ENCODE peak calls at places on chromosomes 7 and 10, in four cellular contexts. C, N, L and J are unnamed samples.

GRCh38 chr10:49300140-49300974 is 1.4 kb downstream of the C10orf71 start:
- DNase-seq in N (peak), C (peak), L (no peak), J (no peak)

GRCh38 chr10:93436577-93436976 is 45.6 kb downstream of the MYOF start:
- DNase-seq in L (peak), C (peak), N (peak), J (peak)

GRCh38 chr10:30639946-30640786 is 10.6 kb upstream of the LYZL2 start:
- DNase-seq in C (peak), N (peak), L (no peak), J (no peak)

GRCh38 chr7:45149606-45150005 is 8.0 kb upstream of the RAMP3 start:
- DNase-seq in N (no peak), C (no peak), L (no peak), J (no peak)

GRCh38 chr7:107981466-107981865 is 21.5 kb downstream of the LAMB1 start:
- DNase-seq in N (no peak), L (no peak), C (no peak), J (no peak)

GRCh38 chr7:1900847-1901246 is 230.8 kb downstream of the ELFN1 start:
- DNase-seq in C (no peak), L (no peak), N (no peak), J (no peak)

GRCh38 chr10:31320598-31321211 is 1.7 kb downstream of the ZEB1 start:
- DNase-seq in C (no peak), N (peak), L (no peak), J (peak)

GRCh38 chr7:114874170-114874569 is 47.7 kb upstream of the MDFIC start:
- DNase-seq in N (no peak), L (no peak), C (no peak), J (no peak)

GRCh38 chr10:126059101-126059826 is 162.9 kb downstream of the FANK1 start:
- DNase-seq in L (peak), C (peak), N (no peak), J (peak)

GRCh38 chr7:27046854-27047549 is 48.8 kb downstream of the HOXA1 start:
- DNase-seq in L (no peak), N (no peak), C (peak), J (peak)

GRCh38 chr7:118045629-118046028 is 138.3 kb upstream of the LSM8 start:
- DNase-seq in C (no peak), L (no peak), N (no peak), J (no peak)

GRCh38 chr10:130233426-130233825 is 97.2 kb downstream of the GLRX3 start:
- DNase-seq in N (no peak), C (no peak), L (no peak), J (no peak)

GRCh38 chr7:150803161-150803860 is 2.7 kb downstream of the TMEM176A start:
- DNase-seq in L (no peak), N (no peak), C (no peak), J (no peak)

GRCh38 chr10:52443419-52444388 is 129.6 kb downstream of the DKK1 start:
- DNase-seq in C (peak), N (no peak), L (peak), J (peak)

GRCh38 chr7:129574487-129574886 is 37.0 kb upstream of the NRF1 start:
- DNase-seq in C (peak), N (no peak), L (no peak), J (peak)

GRCh38 chr7:90266808-90267207 is 21.8 kb downstream of the CFAP69 start:
- DNase-seq in N (no peak), L (no peak), C (peak), J (no peak)

GRCh38 chr7:134527979-134528371 is 608 bp downstream of the AKR1B10 start:
- DNase-seq in N (peak), L (peak), C (peak), J (peak)

GRCh38 chr7:157022681-157023588 is 12.5 kb upstream of the MNX1 start:
- DNase-seq in N (peak), C (no peak), L (no peak), J (no peak)

GRCh38 chr7:151348970-151349369 is 7.4 kb downstream of the NUB1 start:
- DNase-seq in L (no peak), N (no peak), C (no peak), J (no peak)

GRCh38 chr7:37352974-37353948 is 95.4 kb downstream of the ELMO1 start:
- DNase-seq in N (no peak), L (no peak), C (no peak), J (no peak)

GRCh38 chr7:106770191-106770590 is 94.9 kb upstream of the PIK3CG start:
- DNase-seq in C (peak), N (no peak), L (peak), J (peak)

GRCh38 chr10:69968830-69969229 is 83.8 kb upstream of the MACROH2A2 start:
- DNase-seq in N (peak), L (no peak), C (no peak), J (no peak)

GRCh38 chr7:44477063-44477830 is 13.2 kb downstream of the NUDCD3 start:
- DNase-seq in L (no peak), C (peak), N (peak), J (peak)

GRCh38 chr10:3482200-3482993 is 302.6 kb downstream of the KLF6 start:
- DNase-seq in L (peak), N (peak), C (peak), J (peak)

GRCh38 chr7:2621948-2622640 is 9.7 kb upstream of the TTYH3 start:
- DNase-seq in N (peak), L (no peak), C (no peak), J (no peak)

GRCh38 chr10:129774082-129774735 is 189.9 kb downstream of the EBF3 start:
- DNase-seq in C (no peak), L (no peak), N (no peak), J (no peak)

GRCh38 chr10:95469251-95469650 is 91.9 kb downstream of the SORBS1 start:
- DNase-seq in N (no peak), C (no peak), L (no peak), J (no peak)

GRCh38 chr10:34164029-34164428 is 651.1 kb downstream of the PARD3 start:
- DNase-seq in C (no peak), N (no peak), L (no peak), J (no peak)

GRCh38 chr10:126314848-126315247 is 73.4 kb downstream of the ADAM12 start:
- DNase-seq in C (no peak), L (no peak), N (no peak), J (no peak)

GRCh38 chr10:77290528-77291155 is 347.0 kb downstream of the KCNMA1 start:
- DNase-seq in N (peak), L (peak), C (peak), J (peak)

GRCh38 chr7:47508389-47509380 is 73.2 kb downstream of the TNS3 start:
- DNase-seq in L (no peak), N (no peak), C (no peak), J (no peak)

GRCh38 chr7:16034353-16034752 is 347.9 kb upstream of the MEOX2 start:
- DNase-seq in L (no peak), C (peak), N (no peak), J (peak)

DNA sequence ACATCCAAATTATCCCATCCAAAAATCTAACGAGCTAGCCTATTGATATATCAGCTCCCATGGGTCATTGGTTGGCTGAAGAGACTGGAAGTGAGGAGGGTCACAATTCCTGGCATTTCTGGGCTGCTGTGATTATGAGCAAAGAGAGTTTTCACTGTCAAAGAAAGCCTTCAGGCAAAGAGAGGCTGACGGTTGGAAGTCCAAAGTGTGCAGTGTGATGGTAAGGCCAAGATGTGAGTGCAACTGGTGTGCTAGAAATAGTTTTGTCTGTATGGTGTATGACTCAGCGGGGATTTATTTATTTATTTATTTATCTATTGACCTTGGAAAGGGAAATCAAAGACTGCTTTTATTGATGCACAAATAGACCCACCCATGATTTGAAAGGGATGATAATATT is 75.0 kb downstream of the AASS start:
- DNase-seq in C (no peak), L (no peak), N (no peak), J (no peak)
- H3K4me3 ChIP-seq in C (no peak), L (no peak), N (no peak), J (no peak)

GRCh38 chr7:35727571-35727970 is 32.6 kb upstream of the HERPUD2 start:
- DNase-seq in N (no peak), L (no peak), C (no peak), J (no peak)

GRCh38 chr7:35726654-35727053 is 31.7 kb upstream of the HERPUD2 start:
- DNase-seq in L (no peak), C (no peak), N (no peak), J (no peak)

GRCh38 chr7:35729061-35729783 is 34.3 kb upstream of the HERPUD2 start:
- DNase-seq in C (no peak), N (no peak), L (no peak), J (no peak)

GRCh38 chr7:35729966-35730345 is 35.0 kb upstream of the HERPUD2 start:
- DNase-seq in C (no peak), N (no peak), L (no peak), J (no peak)

DNA sequence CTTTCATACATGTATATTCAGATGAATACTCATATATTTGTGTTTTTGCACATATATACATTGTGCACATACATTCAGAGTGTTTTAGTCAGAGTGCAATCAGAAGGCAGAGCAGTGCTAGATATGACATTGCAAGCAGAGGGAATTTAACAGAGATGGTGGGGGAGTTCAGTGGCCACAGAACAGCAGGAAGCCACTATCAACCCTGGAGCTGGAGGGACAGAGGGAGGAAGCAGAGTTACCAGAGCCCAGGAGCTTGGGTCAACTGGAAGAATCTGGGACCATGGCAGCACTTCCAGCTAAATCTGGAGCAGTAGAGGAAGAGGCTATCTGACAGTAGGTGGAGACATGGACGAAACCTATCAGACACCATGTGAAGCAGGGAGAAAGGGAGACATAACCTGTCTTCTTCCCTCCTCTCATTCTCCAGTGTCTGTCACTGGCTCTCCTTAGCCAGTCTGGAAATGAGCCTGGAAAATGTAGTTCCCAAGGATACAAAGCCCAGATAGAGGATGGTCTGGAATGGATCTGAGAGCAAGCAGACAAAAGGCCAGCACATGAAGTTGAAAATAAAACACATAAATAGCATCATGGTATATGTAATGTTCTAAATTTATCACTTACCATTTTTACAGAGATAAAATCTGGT is 33.6 kb upstream of the HERPUD2 start:
- DNase-seq in L (no peak), N (no peak), C (no peak), J (no peak)
- H3K4me3 ChIP-seq in L (no peak), N (no peak), C (no peak), J (no peak)

GRCh38 chr7:103866919-103867318 is 122.5 kb downstream of the RELN start:
- DNase-seq in N (no peak), C (no peak), L (no peak), J (no peak)
- H3K4me3 ChIP-seq in N (no peak), C (no peak), L (no peak), J (no peak)

DNA sequence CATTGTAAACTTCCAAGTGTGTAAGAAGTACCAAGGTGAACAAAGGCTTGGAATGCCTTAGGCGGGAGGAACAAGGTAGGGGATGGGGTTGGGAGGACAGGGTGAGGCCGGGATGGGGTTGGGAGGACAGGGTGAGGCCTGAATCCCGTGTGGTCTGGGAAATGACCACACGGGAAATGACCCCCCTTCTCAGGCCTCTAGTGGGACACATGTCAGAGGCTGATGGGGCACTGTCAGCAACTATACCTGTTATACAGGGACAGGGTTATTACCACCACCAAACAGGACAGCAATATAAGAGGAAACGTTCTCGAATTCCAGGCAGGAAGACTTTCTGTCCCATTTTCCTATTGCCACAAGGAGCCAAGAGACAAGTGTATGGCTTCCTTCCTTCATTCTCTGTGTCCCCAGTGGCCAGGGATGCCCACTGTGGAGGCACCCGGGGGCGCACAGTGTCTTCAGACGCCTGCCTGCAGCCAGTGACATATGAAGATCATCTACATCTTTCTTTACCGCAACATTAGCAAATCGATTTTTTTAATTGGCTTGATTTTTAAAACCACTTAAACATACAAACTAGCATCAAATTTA is 1.3 kb downstream of the MKI67 start:
- DNase-seq in L (no peak), C (no peak), N (no peak), J (no peak)
- H3K4me3 ChIP-seq in L (peak), C (peak), N (peak), J (peak)

GRCh38 chr10:22345301-22346086 is at the start of gene SPAG6:
- DNase-seq in N (peak), L (no peak), C (no peak), J (peak)
- H3K4me3 ChIP-seq in N (peak), L (no peak), C (no peak), J (no peak)

GRCh38 chr7:6448943-6449543 is 1.3 kb upstream of the DAGLB start:
- DNase-seq in N (peak), L (no peak), C (no peak), J (no peak)
- H3K4me3 ChIP-seq in N (no peak), L (no peak), C (no peak), J (no peak)

GRCh38 chr10:91800192-91800591 is 2.0 kb downstream of the TNKS2 start:
- DNase-seq in L (no peak), N (no peak), C (no peak), J (no peak)
- H3K4me3 ChIP-seq in L (peak), N (peak), C (peak), J (peak)

GRCh38 chr10:72274730-72275350 is 1.1 kb downstream of the DDIT4 start:
- DNase-seq in L (no peak), C (peak), N (peak), J (peak)

GRCh38 chr10:72276421-72277339 is 3.0 kb downstream of the DDIT4 start:
- DNase-seq in N (peak), C (peak), L (no peak), J (peak)

GRCh38 chr10:72277340-72277995 is 3.7 kb downstream of the DDIT4 start:
- DNase-seq in L (no peak), C (peak), N (no peak), J (no peak)

GRCh38 chr10:72275351-72276012 is 1.8 kb downstream of the DDIT4 start:
- DNase-seq in L (no peak), N (no peak), C (no peak), J (peak)

GRCh38 chr10:72276013-72276387 is 2.3 kb downstream of the DDIT4 start:
- DNase-seq in L (no peak), N (no peak), C (peak), J (peak)
- H3K4me3 ChIP-seq in L (peak), N (peak), C (peak), J (peak)

DNA sequence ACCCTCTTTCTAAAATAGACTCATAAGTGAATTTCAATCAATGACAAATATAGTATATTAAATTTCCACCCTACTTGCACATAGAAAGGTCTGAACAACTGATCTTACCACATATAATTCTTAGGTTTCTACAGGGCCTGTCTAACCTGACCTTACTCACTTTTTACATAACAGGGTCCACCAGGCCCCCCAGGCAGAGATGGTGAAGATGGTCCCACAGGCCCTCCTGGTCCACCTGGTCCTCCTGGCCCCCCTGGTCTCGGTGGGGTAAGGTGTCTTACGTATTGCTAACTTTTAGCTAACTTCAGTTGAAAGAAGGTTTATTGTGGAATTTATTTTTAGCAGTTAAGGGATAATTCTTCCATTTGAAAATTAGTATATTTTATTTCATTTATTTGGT is 5.3 kb downstream of the COL1A2 start:
- DNase-seq in L (no peak), C (no peak), N (no peak), J (no peak)
- H3K4me3 ChIP-seq in L (peak), C (peak), N (peak), J (no peak)

DNA sequence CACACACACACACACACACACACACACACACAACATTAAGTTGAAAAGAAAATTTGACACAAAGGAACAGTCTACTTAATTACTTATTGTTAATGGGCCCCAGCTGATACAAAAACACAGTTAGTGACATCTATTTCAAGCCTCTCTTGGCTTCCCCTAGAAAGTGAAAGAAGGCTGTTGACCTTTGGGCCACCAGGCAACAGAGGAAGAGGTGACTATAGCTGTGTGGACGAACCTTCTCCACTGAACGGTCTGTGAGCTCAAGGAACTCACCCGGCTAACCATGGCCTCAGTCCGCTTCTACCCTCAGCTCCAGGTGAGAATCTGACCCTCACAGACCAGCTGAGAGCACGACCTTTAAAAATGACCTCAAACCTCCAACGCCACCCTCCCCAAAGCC is 32.9 kb upstream of the CALN1 start:
- DNase-seq in C (no peak), L (no peak), N (no peak), J (no peak)
- H3K4me3 ChIP-seq in C (no peak), L (no peak), N (no peak), J (no peak)